ENCODE peak calls at places on chromosomes 6 and 20, in six cellular contexts. S, O, G, W, J and C are unnamed samples.

GRCh38 chr20:11235058-11235457 is 561.3 kb upstream of the JAG1 start:
- DNase-seq in S (peak), O (peak), G (no peak), W (no peak), J (no peak), C (no peak)

GRCh38 chr20:4100679-4101078 is 85.3 kb upstream of the RNF24 start:
- DNase-seq in S (peak), O (peak), G (no peak), W (no peak), J (no peak), C (no peak)

GRCh38 chr20:46333136-46333991 is 25.1 kb upstream of the CDH22 start:
- DNase-seq in S (no peak), O (no peak), G (no peak), W (no peak), J (no peak), C (no peak)

GRCh38 chr6:15533379-15534044 is 129.3 kb downstream of the DTNBP1 start:
- DNase-seq in S (peak), O (no peak), G (no peak), W (no peak), J (no peak), C (no peak)

GRCh38 chr20:51237790-51238189 is 214.9 kb upstream of the KCNG1 start:
- DNase-seq in S (no peak), O (no peak), G (no peak), W (no peak), J (no peak), C (no peak)

GRCh38 chr6:111080713-111081112 is 6.6 kb upstream of the SLC16A10 start:
- DNase-seq in S (no peak), O (no peak), G (no peak), W (no peak), J (no peak), C (no peak)

GRCh38 chr6:147132889-147133288 is 71.3 kb upstream of the STXBP5 start:
- DNase-seq in S (peak), O (peak), G (no peak), W (no peak), J (no peak), C (no peak)

GRCh38 chr6:149154137-149154900 is 163.2 kb upstream of the TAB2 start:
- DNase-seq in S (no peak), O (no peak), G (no peak), W (peak), J (no peak), C (no peak)

GRCh38 chr20:25005661-25006060 is 13.1 kb upstream of the APMAP start:
- DNase-seq in S (no peak), O (no peak), G (no peak), W (no peak), J (peak), C (no peak)

GRCh38 chr6:84432616-84433015 is 205.2 kb upstream of the CEP162 start:
- DNase-seq in S (no peak), O (peak), G (no peak), W (no peak), J (no peak), C (no peak)

GRCh38 chr6:51027283-51028065 is 208.8 kb downstream of the TFAP2B start:
- DNase-seq in S (no peak), O (peak), G (no peak), W (no peak), J (no peak), C (no peak)

GRCh38 chr20:48738399-48739304 is 89.1 kb downstream of the PREX1 start:
- DNase-seq in S (no peak), O (no peak), G (no peak), W (peak), J (no peak), C (no peak)

GRCh38 chr6:3910264-3910663 is 61.1 kb downstream of the FAM50B start:
- DNase-seq in S (no peak), O (no peak), G (no peak), W (no peak), J (no peak), C (no peak)

GRCh38 chr6:31687321-31687720 is 6.5 kb upstream of the LY6G5C start:
- DNase-seq in S (no peak), O (no peak), G (no peak), W (no peak), J (no peak), C (no peak)

GRCh38 chr20:50181344-50181743 is 9.3 kb upstream of the CEBPB start:
- DNase-seq in S (no peak), O (no peak), G (no peak), W (no peak), J (no peak), C (no peak)

GRCh38 chr6:53369876-53370515 is 21.2 kb upstream of the ELOVL5 start:
- DNase-seq in S (no peak), O (peak), G (no peak), W (no peak), J (no peak), C (no peak)

GRCh38 chr20:14477125-14477524 is 139.7 kb upstream of the FLRT3 start:
- DNase-seq in S (peak), O (peak), G (no peak), W (no peak), J (no peak), C (no peak)

GRCh38 chr6:35611235-35611634 is 77.5 kb downstream of the FKBP5 start:
- DNase-seq in S (peak), O (peak), G (no peak), W (peak), J (no peak), C (no peak)

GRCh38 chr6:73027691-73028090 is 197.6 kb downstream of the KHDC1L start:
- DNase-seq in S (no peak), O (no peak), G (no peak), W (no peak), J (no peak), C (no peak)

GRCh38 chr6:43997342-43997677 is 129.9 kb downstream of the MRPL14 start:
- DNase-seq in S (no peak), O (no peak), G (no peak), W (no peak), J (no peak), C (no peak)

GRCh38 chr6:159973951-159974350 is 5.1 kb downstream of the IGF2R start:
- DNase-seq in S (peak), O (peak), G (peak), W (no peak), J (no peak), C (no peak)

GRCh38 chr6:134324766-134325165 is 6.9 kb upstream of the SGK1 start:
- DNase-seq in S (no peak), O (no peak), G (no peak), W (no peak), J (no peak), C (no peak)

GRCh38 chr6:6588924-6589696 is 590 bp downstream of the LY86 start:
- DNase-seq in S (no peak), O (no peak), G (no peak), W (peak), J (no peak), C (no peak)

GRCh38 chr6:46773201-46773855 is 19.9 kb upstream of the MEP1A start:
- DNase-seq in S (no peak), O (no peak), G (no peak), W (no peak), J (no peak), C (no peak)

GRCh38 chr6:70686548-70687133 is 19.0 kb downstream of the SMAP1 start:
- DNase-seq in S (peak), O (peak), G (peak), W (peak), J (no peak), C (no peak)

GRCh38 chr6:21759721-21760120 is 166.2 kb downstream of the SOX4 start:
- DNase-seq in S (no peak), O (no peak), G (no peak), W (no peak), J (no peak), C (no peak)

GRCh38 chr6:34015576-34015975 is 130.3 kb downstream of the GRM4 start:
- DNase-seq in S (no peak), O (peak), G (no peak), W (no peak), J (no peak), C (no peak)

GRCh38 chr6:107815846-107816245 is 8.3 kb downstream of the SCML4 start:
- DNase-seq in S (no peak), O (no peak), G (no peak), W (no peak), J (no peak), C (no peak)

GRCh38 chr20:58212636-58213035 is 15.8 kb downstream of the ANKRD60 start:
- DNase-seq in S (no peak), O (no peak), G (no peak), W (no peak), J (no peak), C (no peak)

GRCh38 chr20:38550274-38550673 is 30.7 kb upstream of the ADIG start:
- DNase-seq in S (no peak), O (no peak), G (no peak), W (no peak), J (no peak), C (no peak)

GRCh38 chr20:16806886-16807285 is 58.7 kb downstream of the OTOR start:
- DNase-seq in S (peak), O (peak), G (no peak), W (no peak), J (no peak), C (no peak)

GRCh38 chr20:17059465-17059864 is 167.4 kb upstream of the PCSK2 start:
- DNase-seq in S (peak), O (peak), G (no peak), W (no peak), J (no peak), C (no peak)

GRCh38 chr6:36098920-36099647 is 31.2 kb upstream of the MAPK13 start:
- DNase-seq in S (peak), O (peak), G (no peak), W (peak), J (no peak), C (no peak)

GRCh38 chr20:56417911-56418310 is 5.9 kb downstream of the CASS4 start:
- DNase-seq in S (peak), O (peak), G (no peak), W (no peak), J (no peak), C (no peak)

GRCh38 chr6:31438677-31439076 is 35.3 kb downstream of the MICA start:
- DNase-seq in S (no peak), O (no peak), G (no peak), W (no peak), J (no peak), C (no peak)

GRCh38 chr6:164013480-164014208 is 599.1 kb downstream of the QKI start:
- DNase-seq in S (no peak), O (no peak), G (no peak), W (no peak), J (no peak), C (no peak)

GRCh38 chr6:152316024-152316423 is 321.1 kb downstream of the SYNE1 start:
- DNase-seq in S (peak), O (peak), G (no peak), W (no peak), J (no peak), C (no peak)

GRCh38 chr6:32154514-32155161 is 697 bp downstream of the PPT2 start:
- DNase-seq in S (peak), O (peak), G (peak), W (peak), J (peak), C (peak)

GRCh38 chr6:128363424-128363823 is 157.0 kb downstream of the PTPRK start:
- DNase-seq in S (peak), O (peak), G (no peak), W (no peak), J (no peak), C (no peak)